ENCODE peak calls at places on chromosomes 6 and 20, in eight cellular contexts. T is heart left ventricle, A is breast epithelium, E is cardiac muscle cell, R is K562, M is fibroblast of lung, H is left ventricle myocardium inferior, V is stomach. I is an unnamed sample. For H3K36me3, the result is how much of the 10 kb centered on the place peaks cover.

GRCh38 chr20:1087311-1087710 is 31.1 kb upstream of the PSMF1 start:
- DNase-seq in V (no peak), M (no peak), T (no peak), R (no peak), A (no peak), H (no peak), E (no peak), I (no peak)

GRCh38 chr6:4129446-4129845 is 5.9 kb downstream of the ECI2 start:
- DNase-seq in H (no peak), A (no peak), R (no peak), T (no peak), E (no peak), V (no peak), M (no peak), I (no peak)

GRCh38 chr6:15800821-15801617 is 138.2 kb upstream of the DTNBP1 start:
- DNase-seq in E (no peak), M (no peak), V (no peak), H (no peak), R (no peak), A (no peak), T (no peak), I (no peak)

GRCh38 chr20:20743511-20744169 is 31.2 kb upstream of the RALGAPA2 start:
- DNase-seq in M (peak), H (peak), V (peak), E (peak), T (peak), A (no peak), R (no peak), I (peak)

GRCh38 chr6:139290787-139291294 is 957 bp downstream of the TXLNB start:
- DNase-seq in M (peak), R (no peak), H (no peak), A (no peak), E (peak), T (no peak), V (no peak), I (no peak)

GRCh38 chr6:130473886-130474285 is 108.1 kb downstream of the TMEM200A start:
- DNase-seq in A (no peak), R (no peak), M (peak), V (no peak), E (no peak), H (no peak), T (no peak), I (no peak)

GRCh38 chr6:163404825-163405265 is 9.7 kb upstream of the QKI start:
- DNase-seq in R (no peak), T (no peak), V (no peak), M (peak), H (no peak), E (peak), A (no peak), I (no peak)

GRCh38 chr6:56368484-56368883 is 121.1 kb upstream of the COL21A1 start:
- DNase-seq in A (no peak), E (no peak), H (no peak), M (no peak), T (no peak), R (no peak), V (no peak), I (no peak)

GRCh38 chr6:53628354-53629119 is 37.0 kb downstream of the KLHL31 start:
- DNase-seq in E (no peak), H (no peak), M (peak), R (no peak), V (no peak), A (no peak), T (no peak), I (no peak)

GRCh38 chr6:161630674-161631073 is 356.8 kb upstream of the AGPAT4 start:
- DNase-seq in E (no peak), A (no peak), R (no peak), V (no peak), H (no peak), T (no peak), M (no peak), I (no peak)

GRCh38 chr6:74891358-74891811 is 314.5 kb downstream of the COL12A1 start:
- DNase-seq in V (no peak), T (no peak), H (peak), E (no peak), M (peak), R (no peak), A (no peak), I (no peak)

GRCh38 chr6:43570876-43571441 is 4.9 kb downstream of the XPO5 start:
- DNase-seq in A (no peak), E (no peak), H (no peak), V (no peak), M (peak), T (no peak), R (peak), I (no peak)

GRCh38 chr20:44603327-44603726 is 20.9 kb downstream of the PKIG start:
- DNase-seq in V (no peak), E (no peak), M (no peak), A (no peak), T (no peak), H (no peak), R (peak), I (no peak)

GRCh38 chr6:37048851-37049734 is 43.6 kb downstream of the FGD2 start:
- DNase-seq in E (no peak), M (peak), R (peak), T (no peak), H (peak), A (no peak), V (peak), I (no peak)

GRCh38 chr6:28496099-28496779 is 19.4 kb downstream of the GPX6 start:
- DNase-seq in H (no peak), T (no peak), R (no peak), A (no peak), M (peak), E (no peak), V (no peak), I (no peak)

GRCh38 chr6:122956376-122956775 is 39.7 kb upstream of the CLVS2 start:
- DNase-seq in V (no peak), E (no peak), A (no peak), T (no peak), R (no peak), M (no peak), H (no peak), I (no peak)

GRCh38 chr20:37845261-37845681 is 57.7 kb upstream of the VSTM2L start:
- DNase-seq in E (peak), H (peak), V (peak), R (peak), A (peak), M (no peak), T (peak), I (no peak)

GRCh38 chr20:17556842-17557674 is 12.8 kb upstream of the DSTN start:
- DNase-seq in T (peak), R (peak), H (peak), E (no peak), M (no peak), A (peak), V (peak), I (no peak)

GRCh38 chr20:36183155-36183944 is 28.8 kb downstream of the EPB41L1 start:
- DNase-seq in A (no peak), M (no peak), V (no peak), H (no peak), E (no peak), T (no peak), R (peak), I (no peak)

GRCh38 chr20:49886571-49887203 is 28.6 kb downstream of the SPATA2 start:
- DNase-seq in M (no peak), T (peak), A (no peak), R (no peak), V (no peak), H (no peak), E (no peak), I (no peak)

GRCh38 chr20:49889245-49889942 is 25.9 kb downstream of the SPATA2 start:
- DNase-seq in H (no peak), R (no peak), T (peak), A (peak), V (peak), M (no peak), E (no peak), I (no peak)

GRCh38 chr20:49888341-49889244 is 26.7 kb downstream of the SPATA2 start:
- DNase-seq in R (peak), M (peak), V (peak), T (peak), H (no peak), E (peak), A (peak), I (no peak)

GRCh38 chr20:49887251-49887827 is 28.0 kb downstream of the SPATA2 start:
- DNase-seq in H (no peak), V (no peak), M (peak), A (no peak), R (no peak), T (peak), E (no peak), I (no peak)

DNA sequence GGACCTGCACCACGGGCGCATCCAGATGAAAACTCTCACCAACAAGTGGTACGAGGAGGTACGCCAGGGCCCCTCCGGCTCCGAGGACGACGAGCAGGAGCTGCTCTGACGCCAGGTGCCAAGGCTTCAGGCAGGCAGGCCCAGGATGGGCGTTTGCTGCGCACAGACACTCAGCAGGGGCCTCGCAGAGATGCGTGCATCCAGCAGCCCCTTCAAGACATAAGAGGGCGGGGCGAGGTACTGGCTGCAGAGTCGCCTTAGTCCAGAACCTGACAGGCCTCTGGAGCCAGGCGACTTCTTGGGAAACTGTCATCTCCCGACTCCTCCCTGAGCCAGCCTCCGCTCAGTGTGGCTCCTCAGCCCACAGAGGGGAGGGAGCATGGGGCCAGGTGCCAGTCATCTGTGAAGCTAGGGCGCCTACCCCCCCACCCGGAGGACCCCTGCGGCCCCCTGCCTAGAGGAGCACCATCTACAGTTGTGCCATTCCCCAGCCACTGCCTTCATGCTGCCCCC is 27.4 kb downstream of the SPATA2 start:
- DNase-seq in H (no peak), E (no peak), V (no peak), A (peak), R (no peak), M (no peak), T (peak), I (no peak)
- H3K27ac ChIP-seq in H (peak), E (peak), V (no peak), A (peak), R (no peak), M (no peak), T (peak), I (peak)

GRCh38 chr6:14582731-14583130 is 465.2 kb downstream of the CD83 start:
- DNase-seq in M (no peak), V (no peak), T (no peak), A (no peak), R (no peak), E (no peak), H (no peak), I (no peak)
- H3K36me3 ChIP-seq in M (under half), V (under half), T (under half), A (under half), R (under half), E (under half), H (under half), I (under half)

DNA sequence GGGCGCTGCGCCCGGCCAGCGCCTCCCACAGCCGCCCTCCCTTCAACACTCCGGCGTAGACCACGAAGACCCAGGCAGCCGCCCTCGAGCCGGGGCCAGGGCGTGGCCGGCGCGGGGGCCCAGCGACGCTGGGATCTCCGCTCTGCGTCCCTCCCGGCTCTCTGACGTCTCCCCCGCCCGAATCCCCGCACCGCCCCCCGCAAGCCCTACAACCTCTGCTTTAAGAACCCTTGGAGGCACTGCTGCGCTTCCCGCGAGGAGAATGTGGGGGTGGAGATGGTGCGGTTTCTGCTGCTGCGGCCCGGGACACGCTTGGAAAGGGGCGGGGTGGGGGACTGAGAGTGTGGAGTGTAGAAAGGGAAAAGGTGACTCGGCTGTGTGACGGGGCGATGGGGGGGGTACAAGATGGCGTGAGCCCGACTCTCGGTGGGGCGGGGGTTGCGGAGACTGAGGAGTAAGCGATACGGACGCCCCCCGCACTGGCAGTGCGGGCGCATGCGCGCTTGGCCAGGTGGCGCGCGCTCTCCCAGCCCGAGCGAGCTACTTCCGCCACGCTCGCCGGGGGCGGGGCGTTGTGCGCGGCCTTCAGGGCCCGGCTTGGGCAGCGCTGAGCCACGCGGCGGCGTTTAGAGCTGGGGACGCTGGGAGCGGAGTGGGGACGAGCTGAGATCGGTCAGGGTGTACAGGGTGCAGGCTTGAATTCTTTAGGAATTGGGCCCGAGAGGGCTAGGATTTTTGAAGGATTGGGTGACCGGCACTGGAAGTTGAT is at the start of gene SUPT3H:
- DNase-seq in V (peak), R (peak), M (peak), E (peak), H (peak), T (peak), A (peak), I (peak)
- TF ChIP-seq CTCF in V (no peak), R (peak), M (peak), E (peak), H (peak), T (peak), A (no peak), I (peak)

GRCh38 chr6:154595538-154595937 is 85.1 kb upstream of the CNKSR3 start:
- DNase-seq in T (no peak), R (no peak), H (no peak), V (no peak), M (no peak), A (no peak), E (no peak), I (no peak)
- H3K27ac ChIP-seq in T (peak), R (no peak), H (peak), V (no peak), M (no peak), A (no peak), E (no peak), I (peak)

GRCh38 chr20:35120012-35120701 is 27.0 kb downstream of the EDEM2 start:
- DNase-seq in V (no peak), E (no peak), H (no peak), A (no peak), R (peak), T (no peak), M (peak), I (peak)

GRCh38 chr20:35117629-35118028 is 25.0 kb upstream of the TRPC4AP start:
- DNase-seq in R (no peak), M (no peak), T (no peak), A (no peak), V (no peak), H (no peak), E (no peak), I (no peak)

GRCh38 chr20:35125753-35126152 is 21.4 kb downstream of the EDEM2 start:
- DNase-seq in T (no peak), R (no peak), E (no peak), H (no peak), V (no peak), A (no peak), M (no peak), I (no peak)

GRCh38 chr20:35121186-35121585 is 25.9 kb downstream of the EDEM2 start:
- DNase-seq in H (no peak), V (no peak), M (no peak), E (peak), R (peak), A (no peak), T (no peak), I (no peak)

GRCh38 chr20:35122787-35123405 is 24.2 kb downstream of the EDEM2 start:
- DNase-seq in T (no peak), A (no peak), M (no peak), E (no peak), V (no peak), R (no peak), H (no peak), I (no peak)
- H3K36me3 ChIP-seq in T (half or more), A (under half), M (under half), E (under half), V (half or more), R (under half), H (half or more), I (half or more)

I was measured in right atrium auricular region.